ENCODE peak calls at places on chromosomes 11 and 22, in seven cellular contexts. One of them, this sample, is unnamed.

GRCh38 chr11:76805206-76805913 is 22.2 kb downstream of the TSKU start:
- DNase-seq in GM13976: peak; percentile 34
- DNase-seq in IMR-90: peak; percentile 60
- DNase-seq in AG04450: no peak
- DNase-seq in lower leg skin: no peak
- DNase-seq in GM12878: no peak
- DNase-seq in mucosa of descending colon: no peak
- DNase-seq in this sample: no peak

GRCh38 chr11:96990934-96991333 is 601.1 kb downstream of the JRKL start:
- DNase-seq in GM12878: no peak
- DNase-seq in IMR-90: no peak
- DNase-seq in lower leg skin: no peak
- DNase-seq in mucosa of descending colon: peak; percentile 19
- DNase-seq in AG04450: no peak
- DNase-seq in GM13976: no peak
- DNase-seq in this sample: no peak

GRCh38 chr11:18144243-18144642 is 11.9 kb downstream of the MRGPRX3 start:
- DNase-seq in lower leg skin: no peak
- DNase-seq in IMR-90: peak; percentile 7
- DNase-seq in AG04450: no peak
- DNase-seq in GM12878: no peak
- DNase-seq in mucosa of descending colon: no peak
- DNase-seq in GM13976: no peak
- DNase-seq in this sample: no peak

GRCh38 chr11:68498903-68499883 is 38.6 kb downstream of the PPP6R3 start:
- DNase-seq in GM12878: peak; percentile 24
- DNase-seq in AG04450: no peak
- DNase-seq in GM13976: no peak
- DNase-seq in IMR-90: no peak
- DNase-seq in mucosa of descending colon: no peak
- DNase-seq in lower leg skin: no peak
- DNase-seq in this sample: no peak

GRCh38 chr11:16883179-16883578 is 131.0 kb downstream of the PLEKHA7 start:
- DNase-seq in mucosa of descending colon: peak; percentile 29
- DNase-seq in GM13976: no peak
- DNase-seq in GM12878: no peak
- DNase-seq in AG04450: no peak
- DNase-seq in IMR-90: no peak
- DNase-seq in lower leg skin: no peak
- DNase-seq in this sample: no peak

GRCh38 chr22:17540481-17540880 is 22.8 kb upstream of the SLC25A18 start:
- DNase-seq in IMR-90: no peak
- DNase-seq in AG04450: no peak
- DNase-seq in lower leg skin: peak; percentile 54
- DNase-seq in mucosa of descending colon: no peak
- DNase-seq in GM12878: no peak
- DNase-seq in GM13976: no peak
- DNase-seq in this sample: no peak

GRCh38 chr11:117823294-117823940 is 1.1 kb downstream of the FXYD2 start:
- DNase-seq in AG04450: no peak
- DNase-seq in IMR-90: no peak
- DNase-seq in lower leg skin: peak; percentile 81
- DNase-seq in GM13976: peak; percentile 52
- DNase-seq in mucosa of descending colon: no peak
- DNase-seq in GM12878: no peak
- DNase-seq in this sample: no peak

GRCh38 chr11:9347100-9347499 is 32.7 kb upstream of the TMEM41B start:
- DNase-seq in IMR-90: no peak
- DNase-seq in GM12878: no peak
- DNase-seq in GM13976: no peak
- DNase-seq in mucosa of descending colon: no peak
- DNase-seq in AG04450: no peak
- DNase-seq in lower leg skin: no peak
- DNase-seq in this sample: no peak

GRCh38 chr11:65879622-65880021 is at the start of gene CTSW:
- DNase-seq in lower leg skin: no peak
- DNase-seq in mucosa of descending colon: no peak
- DNase-seq in GM12878: no peak
- DNase-seq in AG04450: no peak
- DNase-seq in GM13976: no peak
- DNase-seq in IMR-90: no peak
- DNase-seq in this sample: no peak

GRCh38 chr11:66409226-66409625 is 11.6 kb upstream of the NPAS4 start:
- DNase-seq in lower leg skin: no peak
- DNase-seq in mucosa of descending colon: no peak
- DNase-seq in AG04450: no peak
- DNase-seq in GM12878: no peak
- DNase-seq in IMR-90: no peak
- DNase-seq in GM13976: no peak
- DNase-seq in this sample: no peak

GRCh38 chr11:72353861-72354260 is 80.5 kb downstream of the CLPB start:
- DNase-seq in mucosa of descending colon: peak; percentile 46
- DNase-seq in GM13976: no peak
- DNase-seq in GM12878: no peak
- DNase-seq in AG04450: no peak
- DNase-seq in lower leg skin: no peak
- DNase-seq in IMR-90: peak; percentile 22
- DNase-seq in this sample: no peak

GRCh38 chr22:24763872-24764485 is 10.5 kb downstream of the PIWIL3 start:
- DNase-seq in mucosa of descending colon: no peak
- DNase-seq in GM12878: no peak
- DNase-seq in AG04450: no peak
- DNase-seq in IMR-90: no peak
- DNase-seq in GM13976: no peak
- DNase-seq in lower leg skin: peak; percentile 59
- DNase-seq in this sample: no peak

GRCh38 chr22:49678842-49679170 is 148.9 kb downstream of the BRD1 start:
- DNase-seq in AG04450: no peak
- DNase-seq in IMR-90: no peak
- DNase-seq in mucosa of descending colon: no peak
- DNase-seq in lower leg skin: no peak
- DNase-seq in GM13976: no peak
- DNase-seq in GM12878: no peak
- DNase-seq in this sample: no peak
- TF ChIP-seq CTCF in AG04450: no peak
- TF ChIP-seq CTCF in IMR-90: no peak
- TF ChIP-seq CTCF in mucosa of descending colon: no peak
- TF ChIP-seq CTCF in lower leg skin: no peak
- TF ChIP-seq CTCF in GM13976: no peak
- TF ChIP-seq CTCF in GM12878: no peak
- TF ChIP-seq CTCF in this sample: no peak

GRCh38 chr11:92866679-92867282 is 102.7 kb upstream of the MTNR1B start:
- DNase-seq in GM13976: no peak
- DNase-seq in lower leg skin: peak; percentile 78
- DNase-seq in GM12878: no peak
- DNase-seq in IMR-90: no peak
- DNase-seq in AG04450: no peak
- DNase-seq in mucosa of descending colon: no peak
- DNase-seq in this sample: no peak

GRCh38 chr11:92859290-92859689 is 110.2 kb upstream of the MTNR1B start:
- DNase-seq in AG04450: no peak
- DNase-seq in GM13976: no peak
- DNase-seq in IMR-90: no peak
- DNase-seq in GM12878: no peak
- DNase-seq in lower leg skin: no peak
- DNase-seq in mucosa of descending colon: no peak
- DNase-seq in this sample: no peak

GRCh38 chr11:92865352-92865751 is 104.1 kb upstream of the MTNR1B start:
- DNase-seq in mucosa of descending colon: no peak
- DNase-seq in GM12878: no peak
- DNase-seq in IMR-90: peak; percentile 20
- DNase-seq in lower leg skin: no peak
- DNase-seq in GM13976: no peak
- DNase-seq in AG04450: no peak
- DNase-seq in this sample: no peak

GRCh38 chr11:92861641-92862040 is 107.8 kb upstream of the MTNR1B start:
- DNase-seq in IMR-90: no peak
- DNase-seq in GM13976: no peak
- DNase-seq in mucosa of descending colon: no peak
- DNase-seq in lower leg skin: no peak
- DNase-seq in GM12878: no peak
- DNase-seq in AG04450: no peak
- DNase-seq in this sample: no peak
- TF ChIP-seq CTCF in IMR-90: no peak
- TF ChIP-seq CTCF in GM13976: no peak
- TF ChIP-seq CTCF in mucosa of descending colon: no peak
- TF ChIP-seq CTCF in lower leg skin: no peak
- TF ChIP-seq CTCF in GM12878: no peak
- TF ChIP-seq CTCF in AG04450: no peak
- TF ChIP-seq CTCF in this sample: no peak

GRCh38 chr11:129374993-129375721 is 491 bp upstream of the BARX2 start:
- DNase-seq in IMR-90: no peak
- DNase-seq in mucosa of descending colon: peak; percentile 79
- DNase-seq in lower leg skin: no peak
- DNase-seq in GM13976: peak; percentile 37
- DNase-seq in GM12878: no peak
- DNase-seq in AG04450: no peak
- DNase-seq in this sample: no peak

GRCh38 chr11:129375731-129376657 is at the start of gene BARX2:
- DNase-seq in IMR-90: peak; percentile 54
- DNase-seq in GM12878: no peak
- DNase-seq in lower leg skin: no peak
- DNase-seq in AG04450: peak; percentile 11
- DNase-seq in GM13976: peak; percentile 62
- DNase-seq in mucosa of descending colon: peak; percentile 88
- DNase-seq in this sample: no peak

GRCh38 chr11:129372609-129373488 is 2.8 kb upstream of the BARX2 start:
- DNase-seq in GM12878: no peak
- DNase-seq in AG04450: no peak
- DNase-seq in lower leg skin: no peak
- DNase-seq in GM13976: peak; percentile 29
- DNase-seq in IMR-90: no peak
- DNase-seq in mucosa of descending colon: no peak
- DNase-seq in this sample: no peak

GRCh38 chr11:129373489-129373953 is 2.1 kb upstream of the BARX2 start:
- DNase-seq in mucosa of descending colon: no peak
- DNase-seq in GM12878: no peak
- DNase-seq in AG04450: no peak
- DNase-seq in IMR-90: no peak
- DNase-seq in GM13976: no peak
- DNase-seq in lower leg skin: no peak
- DNase-seq in this sample: no peak

DNA sequence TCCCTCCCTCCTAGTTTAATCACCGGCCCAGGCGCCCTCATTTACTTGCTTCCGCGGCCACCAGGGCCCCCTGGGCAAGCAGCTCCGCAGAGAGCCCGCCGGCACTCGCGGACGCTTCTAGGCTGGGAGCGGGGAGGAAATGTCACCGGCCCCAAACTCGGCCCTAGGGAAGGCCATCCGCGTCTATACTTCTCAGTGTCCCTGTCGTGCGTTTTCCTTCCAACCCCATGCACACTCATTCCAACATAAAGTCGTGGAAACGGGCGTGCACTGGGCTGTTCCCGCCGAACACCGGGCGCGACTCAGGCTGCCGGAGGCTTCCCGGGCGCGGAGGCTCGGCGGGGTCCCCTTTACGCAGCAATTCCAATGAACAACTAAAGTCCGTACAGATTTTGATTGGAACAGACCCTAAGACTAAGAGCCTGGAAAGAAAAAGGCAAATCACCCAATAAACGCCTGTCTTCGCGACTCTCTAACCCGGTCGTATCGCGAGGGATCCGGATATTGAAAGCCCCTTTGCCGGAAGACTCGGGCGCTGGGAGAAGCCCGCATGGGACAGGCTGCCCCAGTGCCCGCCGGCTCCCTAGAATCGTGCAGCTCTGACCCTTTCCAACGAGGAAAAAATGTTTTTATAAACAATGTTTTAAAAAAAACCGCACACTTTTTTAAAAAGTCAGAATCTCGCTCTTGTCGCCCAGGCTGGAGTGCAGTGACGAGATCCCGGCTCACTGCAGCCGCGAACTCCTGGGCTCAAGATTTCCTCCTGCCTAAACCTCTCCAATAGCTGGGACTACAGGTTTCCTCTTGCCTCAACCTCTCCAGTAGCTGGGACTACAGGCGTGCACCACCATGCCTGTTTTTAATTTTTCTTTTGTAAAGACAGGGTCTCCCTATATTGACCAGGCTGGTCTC is 1.3 kb upstream of the BARX2 start:
- DNase-seq in GM13976: peak; percentile 32
- DNase-seq in AG04450: no peak
- DNase-seq in lower leg skin: no peak
- DNase-seq in IMR-90: no peak
- DNase-seq in GM12878: no peak
- DNase-seq in mucosa of descending colon: peak; percentile 39
- DNase-seq in this sample: no peak
- TF ChIP-seq CTCF in GM13976: no peak
- TF ChIP-seq CTCF in AG04450: no peak
- TF ChIP-seq CTCF in lower leg skin: no peak
- TF ChIP-seq CTCF in IMR-90: no peak
- TF ChIP-seq CTCF in GM12878: no peak
- TF ChIP-seq CTCF in mucosa of descending colon: no peak
- TF ChIP-seq CTCF in this sample: no peak

DNA sequence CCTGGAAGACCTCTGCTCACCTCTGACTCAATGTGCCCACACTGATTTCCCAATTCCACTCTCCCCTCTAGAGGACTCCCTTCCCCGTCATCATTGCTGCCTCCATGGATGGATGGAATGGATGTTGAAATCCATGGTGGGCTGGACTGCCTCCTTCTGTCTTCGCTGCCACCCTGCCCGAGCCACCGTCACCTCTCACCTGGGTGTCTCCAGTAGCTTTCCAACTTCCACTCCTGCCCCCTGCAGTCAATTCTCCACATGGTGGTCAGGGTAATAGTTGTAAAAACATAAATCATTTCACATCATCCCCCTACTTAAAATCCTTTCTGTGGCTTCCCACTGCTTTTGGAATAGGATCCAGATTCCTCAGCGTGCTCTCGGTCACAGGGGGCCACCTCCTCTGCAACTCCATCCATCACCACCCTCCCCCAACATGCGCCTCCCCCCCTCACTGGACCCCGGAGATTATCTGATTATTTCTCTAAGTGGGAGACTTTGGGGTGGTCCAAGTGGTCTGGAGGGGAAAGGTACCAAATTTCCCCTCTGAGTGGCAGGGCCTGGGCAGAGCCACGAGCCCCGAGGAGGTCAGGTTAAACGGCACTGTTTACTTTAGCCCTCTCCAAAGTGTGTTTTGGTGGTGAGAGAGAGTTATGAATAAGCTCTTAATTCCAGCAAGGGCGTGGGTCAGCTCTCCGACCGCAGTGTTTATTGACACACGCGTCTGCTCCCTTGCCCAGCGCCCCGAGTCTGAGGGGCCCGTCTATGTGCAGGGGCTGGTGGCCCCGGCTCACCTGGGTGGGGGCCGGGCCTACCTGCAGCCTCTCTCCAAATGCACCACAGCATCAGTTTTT is 313.7 kb downstream of the MN1 start:
- DNase-seq in GM13976: no peak
- DNase-seq in lower leg skin: no peak
- DNase-seq in GM12878: no peak
- DNase-seq in mucosa of descending colon: no peak
- DNase-seq in IMR-90: peak; percentile 69
- DNase-seq in AG04450: no peak
- DNase-seq in this sample: no peak
- TF ChIP-seq CTCF in GM13976: no peak
- TF ChIP-seq CTCF in lower leg skin: no peak
- TF ChIP-seq CTCF in GM12878: no peak
- TF ChIP-seq CTCF in mucosa of descending colon: no peak
- TF ChIP-seq CTCF in IMR-90: no peak
- TF ChIP-seq CTCF in AG04450: peak; percentile 22
- TF ChIP-seq CTCF in this sample: no peak

This sample was measured in GM12864.